ENCODE peak calls at places on chromosomes 2 and 18, in six cellular contexts. Q is SW 1271; D is stimulated activated CD8-positive, alpha-beta memory T cell treated with anti-CD3 and anti-CD28 coated beads, Interleukin-7, amount 100 ng/mL, for 1 hour; O is NCI-H187; V is GM20000; B is anterior cingulate cortex. R is an unnamed sample.

GRCh38 chr18:77173274-77174030 is 40.9 kb upstream of the MBP start:
- DNase-seq in Q (no peak), D (no peak), O (no peak), V (no peak), B (no peak), R (no peak)

GRCh38 chr2:54499666-54500065 is 43.5 kb downstream of the SPTBN1 start:
- DNase-seq in Q (no peak), D (no peak), O (no peak), V (no peak), B (no peak), R (no peak)

GRCh38 chr18:23871410-23871809 is 143.1 kb upstream of the TTC39C start:
- DNase-seq in Q (no peak), D (peak), O (peak), V (peak), B (no peak), R (no peak)

GRCh38 chr18:29361843-29362242 is 1184.9 kb upstream of the CDH2 start:
- DNase-seq in Q (no peak), D (no peak), O (no peak), V (no peak), B (no peak), R (peak)

GRCh38 chr2:239152239-239152915 is 248.4 kb downstream of the HDAC4 start:
- DNase-seq in Q (no peak), D (no peak), O (no peak), V (no peak), B (no peak), R (no peak)

GRCh38 chr2:26556309-26557243 is 78.7 kb upstream of the OTOF start:
- DNase-seq in Q (no peak), D (no peak), O (no peak), V (no peak), B (no peak), R (no peak)

GRCh38 chr2:174450021-174450816 is 36.6 kb downstream of the GPR155 start:
- DNase-seq in Q (no peak), D (no peak), O (no peak), V (peak), B (no peak), R (no peak)

GRCh38 chr2:13581471-13581870 is 864.7 kb downstream of the TRIB2 start:
- DNase-seq in Q (no peak), D (no peak), O (no peak), V (no peak), B (no peak), R (no peak)

GRCh38 chr2:101619191-101619591 is 78.3 kb upstream of the MAP4K4 start:
- DNase-seq in Q (no peak), D (no peak), O (no peak), V (no peak), B (no peak), R (no peak)

GRCh38 chr18:55110436-55110835 is 151.2 kb upstream of the CCDC68 start:
- DNase-seq in Q (no peak), D (no peak), O (no peak), V (no peak), B (no peak), R (no peak)

GRCh38 chr2:120667981-120668380 is 67.7 kb upstream of the GLI2 start:
- DNase-seq in Q (no peak), D (no peak), O (no peak), V (no peak), B (no peak), R (no peak)

GRCh38 chr2:133266926-133267590 is 301.2 kb downstream of the NCKAP5 start:
- DNase-seq in Q (no peak), D (no peak), O (no peak), V (no peak), B (no peak), R (no peak)

GRCh38 chr2:225930687-225931086 is 531.2 kb downstream of the NYAP2 start:
- DNase-seq in Q (no peak), D (no peak), O (no peak), V (no peak), B (no peak), R (no peak)

GRCh38 chr2:216590780-216591179 is 42.4 kb upstream of the IGFBP2 start:
- DNase-seq in Q (no peak), D (no peak), O (no peak), V (no peak), B (no peak), R (peak)

GRCh38 chr2:237223208-237223861 is 137.6 kb downstream of the COPS8 start:
- DNase-seq in Q (peak), D (no peak), O (no peak), V (no peak), B (no peak), R (no peak)

GRCh38 chr2:101958071-101958470 is 33.7 kb upstream of the IL1R2 start:
- DNase-seq in Q (no peak), D (no peak), O (no peak), V (no peak), B (no peak), R (no peak)

GRCh38 chr2:118387509-118387908 is 299.2 kb downstream of the INSIG2 start:
- DNase-seq in Q (no peak), D (no peak), O (no peak), V (no peak), B (no peak), R (no peak)

GRCh38 chr2:43345872-43346271 is 119.5 kb upstream of the ZFP36L2 start:
- DNase-seq in Q (no peak), D (no peak), O (no peak), V (no peak), B (no peak), R (no peak)

GRCh38 chr2:46333912-46334311 is 36.7 kb downstream of the EPAS1 start:
- DNase-seq in Q (peak), D (no peak), O (no peak), V (no peak), B (no peak), R (peak)

GRCh38 chr2:1339757-1340515 is 73.3 kb upstream of the TPO start:
- DNase-seq in Q (no peak), D (no peak), O (no peak), V (no peak), B (no peak), R (no peak)

GRCh38 chr2:18219676-18220075 is 340.8 kb downstream of the RDH14 start:
- DNase-seq in Q (peak), D (no peak), O (no peak), V (no peak), B (no peak), R (no peak)

GRCh38 chr2:112648081-112648480 is 2.3 kb downstream of the SLC20A1 start:
- DNase-seq in Q (no peak), D (no peak), O (no peak), V (no peak), B (no peak), R (peak)

GRCh38 chr18:48949051-48949605 is 1.6 kb downstream of the SMAD7 start:
- DNase-seq in Q (no peak), D (no peak), O (no peak), V (peak), B (no peak), R (no peak)

GRCh38 chr2:141058552-141058951 is 1072.3 kb downstream of the LRP1B start:
- DNase-seq in Q (no peak), D (no peak), O (no peak), V (no peak), B (no peak), R (no peak)

GRCh38 chr2:86274918-86275275 is 62.5 kb downstream of the REEP1 start:
- DNase-seq in Q (no peak), D (no peak), O (no peak), V (peak), B (no peak), R (no peak)

GRCh38 chr2:78718031-78718430 is 307.5 kb upstream of the REG3G start:
- DNase-seq in Q (no peak), D (no peak), O (no peak), V (no peak), B (no peak), R (no peak)

GRCh38 chr2:216677439-216678097 is 17.8 kb downstream of the IGFBP5 start:
- DNase-seq in Q (no peak), D (no peak), O (no peak), V (no peak), B (no peak), R (no peak)

GRCh38 chr2:48902521-48902920 is 147.0 kb upstream of the LHCGR start:
- DNase-seq in Q (no peak), D (no peak), O (no peak), V (no peak), B (no peak), R (no peak)